ENCODE peak calls at places on chromosomes 3 and 15, in seven cellular contexts. I, Y, G, H, X, D and F are unnamed samples.

GRCh38 chr3:190084983-190085382 is 35.7 kb downstream of the P3H2 start:
- DNase-seq in I (no peak), Y (no peak), G (no peak), H (no peak), X (no peak), D (no peak), F (no peak)

GRCh38 chr3:158841387-158841786 is 39.5 kb downstream of the MFSD1 start:
- DNase-seq in I (no peak), Y (no peak), G (no peak), H (no peak), X (no peak), D (no peak), F (no peak)

GRCh38 chr3:59563966-59564365 is 514.1 kb upstream of the CFAP20DC start:
- DNase-seq in I (no peak), Y (no peak), G (no peak), H (peak; percentile 50), X (no peak), D (no peak), F (no peak)

GRCh38 chr3:172287811-172288477 is 160.3 kb downstream of the GHSR start:
- DNase-seq in I (no peak), Y (no peak), G (no peak), H (no peak), X (no peak), D (no peak), F (no peak)

GRCh38 chr15:50051811-50052419 is 67.1 kb downstream of the ATP8B4 start:
- DNase-seq in I (peak; percentile 16), Y (peak; percentile 40), G (no peak), H (peak; percentile 67), X (peak; percentile 61), D (no peak), F (no peak)

GRCh38 chr15:73249499-73249898 is 119.3 kb downstream of the HCN4 start:
- DNase-seq in I (no peak), Y (no peak), G (no peak), H (no peak), X (no peak), D (no peak), F (no peak)

GRCh38 chr3:55405436-55405835 is 81.7 kb downstream of the WNT5A start:
- DNase-seq in I (no peak), Y (peak; percentile 6), G (no peak), H (peak; percentile 17), X (no peak), D (no peak), F (no peak)

GRCh38 chr3:189278211-189278610 is 106.4 kb downstream of the TPRG1 start:
- DNase-seq in I (no peak), Y (no peak), G (no peak), H (no peak), X (no peak), D (no peak), F (no peak)

GRCh38 chr3:188531210-188531609 is 377.3 kb downstream of the LPP start:
- DNase-seq in I (no peak), Y (no peak), G (no peak), H (peak; percentile 71), X (no peak), D (no peak), F (no peak)

GRCh38 chr3:5095879-5096278 is 26.2 kb upstream of the ARL8B start:
- DNase-seq in I (peak; percentile 26), Y (no peak), G (no peak), H (no peak), X (no peak), D (no peak), F (no peak)